ENCODE peak calls at places on chromosomes 7 and 10, in seven cellular contexts. G, J, K, R, Y, D and I are unnamed samples.

GRCh38 chr7:20529260-20529659 is 86.2 kb upstream of the ABCB5 start:
- DNase-seq in Y (no peak), G (no peak), R (no peak), K (no peak), J (no peak), D (no peak), I (no peak)

GRCh38 chr10:61354538-61354937 is 98.6 kb downstream of the TMEM26 start:
- DNase-seq in K (no peak), D (no peak), J (no peak), Y (no peak), R (no peak), G (no peak), I (no peak)

GRCh38 chr10:60042959-60043358 is 136.6 kb upstream of the CCDC6 start:
- DNase-seq in R (no peak), Y (no peak), G (no peak), K (no peak), D (no peak), J (no peak), I (no peak)

GRCh38 chr7:121012919-121013318 is 24.4 kb downstream of the CPED1 start:
- DNase-seq in R (no peak), G (no peak), D (no peak), K (no peak), Y (no peak), J (no peak), I (no peak)

GRCh38 chr10:30931094-30931493 is 100.6 kb downstream of the ZNF438 start:
- DNase-seq in D (no peak), G (no peak), K (no peak), J (no peak), R (no peak), Y (no peak), I (no peak)

GRCh38 chr7:16594061-16594460 is 51.5 kb downstream of the ANKMY2 start:
- DNase-seq in R (no peak), J (no peak), D (no peak), Y (no peak), G (no peak), K (no peak), I (no peak)

GRCh38 chr7:43646603-43647313 is 63.9 kb downstream of the STK17A start:
- DNase-seq in K (no peak), Y (peak; percentile 57), R (no peak), J (no peak), G (no peak), D (no peak), I (no peak)

GRCh38 chr7:34451923-34452322 is 206.1 kb upstream of the NPSR1 start:
- DNase-seq in G (no peak), J (no peak), Y (no peak), R (no peak), K (no peak), D (no peak), I (no peak)

GRCh38 chr10:133276435-133277201 is at the start of gene ADAM8:
- DNase-seq in Y (peak; percentile 72), K (no peak), R (peak; percentile 59), J (no peak), D (peak; percentile 96), G (peak; percentile 63), I (peak; percentile 95)

GRCh38 chr7:47819054-47819920 is 129.0 kb downstream of the PKD1L1 start:
- DNase-seq in R (peak; percentile 65), J (peak; percentile 34), G (peak; percentile 71), Y (peak; percentile 81), D (peak; percentile 41), K (peak; percentile 54), I (no peak)

GRCh38 chr7:51229106-51229537 is 87.5 kb downstream of the COBL start:
- DNase-seq in D (no peak), R (no peak), Y (no peak), J (no peak), G (no peak), K (no peak), I (no peak)

GRCh38 chr7:155918720-155919399 is 106.6 kb upstream of the SHH start:
- DNase-seq in G (peak; percentile 72), J (peak; percentile 60), Y (no peak), K (no peak), D (no peak), R (no peak), I (no peak)

GRCh38 chr7:30252885-30253795 is 31.3 kb upstream of the ZNRF2 start:
- DNase-seq in D (no peak), J (no peak), K (peak; percentile 60), Y (no peak), G (peak; percentile 62), R (no peak), I (no peak)
- TF ChIP-seq POLR2AphosphoS5 in D (no peak), J (no peak), K (peak; percentile 38), Y (no peak), G (no peak), R (no peak), I (no peak)

DNA sequence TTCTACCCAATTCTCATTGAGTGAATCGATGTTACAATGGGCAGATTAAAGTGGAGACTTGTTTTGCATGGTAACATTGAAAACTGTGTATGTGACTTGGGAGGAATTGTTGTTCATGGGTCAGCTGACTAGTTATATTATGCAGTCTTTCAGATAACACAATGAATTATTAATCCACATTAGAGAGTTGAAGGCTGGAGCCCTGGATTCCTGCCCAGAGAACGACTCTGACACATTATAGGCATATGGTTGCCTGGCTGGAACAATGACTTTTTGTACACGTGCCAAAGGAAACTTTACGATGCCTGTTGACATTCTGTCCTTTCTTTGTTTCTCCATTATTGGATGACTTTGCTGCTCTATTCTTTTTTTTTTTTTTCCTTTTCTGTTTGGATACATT is 52.3 kb upstream of the TMEM229A start:
- DNase-seq in K (peak; percentile 24), R (no peak), Y (peak; percentile 41), D (no peak), J (no peak), G (peak; percentile 83), I (no peak)
- TF ChIP-seq POLR2AphosphoS5 in K (peak; percentile 32), R (no peak), Y (peak; percentile 44), D (no peak), J (no peak), G (no peak), I (no peak)

GRCh38 chr7:124779194-124779593 is 13.6 kb upstream of the GPR37 start:
- DNase-seq in D (no peak), Y (no peak), J (no peak), K (no peak), R (no peak), G (no peak), I (no peak)

GRCh38 chr7:124775422-124775821 is 9.8 kb upstream of the GPR37 start:
- DNase-seq in Y (no peak), G (no peak), R (no peak), D (no peak), K (no peak), J (no peak), I (no peak)

GRCh38 chr7:124776153-124776552 is 10.6 kb upstream of the GPR37 start:
- DNase-seq in R (no peak), Y (no peak), G (no peak), D (no peak), J (no peak), K (no peak), I (no peak)

GRCh38 chr7:124779620-124780019 is 14.0 kb upstream of the GPR37 start:
- DNase-seq in K (no peak), R (no peak), G (no peak), Y (no peak), J (no peak), D (no peak), I (no peak)

GRCh38 chr7:124777268-124777667 is 11.7 kb upstream of the GPR37 start:
- DNase-seq in R (no peak), J (no peak), D (no peak), G (no peak), Y (no peak), K (no peak), I (no peak)
- TF ChIP-seq POLR2AphosphoS5 in R (no peak), J (no peak), D (no peak), G (no peak), Y (no peak), K (no peak), I (no peak)

GRCh38 chr7:112452102-112452888 is 2.0 kb downstream of the IFRD1 start:
- DNase-seq in G (peak; percentile 29), Y (peak; percentile 20), D (no peak), K (peak; percentile 21), J (no peak), R (peak; percentile 90), I (no peak)
- TF ChIP-seq POLR2AphosphoS5 in G (peak; percentile 32), Y (no peak), D (no peak), K (peak; percentile 24), J (no peak), R (peak; percentile 47), I (peak; percentile 10)

DNA sequence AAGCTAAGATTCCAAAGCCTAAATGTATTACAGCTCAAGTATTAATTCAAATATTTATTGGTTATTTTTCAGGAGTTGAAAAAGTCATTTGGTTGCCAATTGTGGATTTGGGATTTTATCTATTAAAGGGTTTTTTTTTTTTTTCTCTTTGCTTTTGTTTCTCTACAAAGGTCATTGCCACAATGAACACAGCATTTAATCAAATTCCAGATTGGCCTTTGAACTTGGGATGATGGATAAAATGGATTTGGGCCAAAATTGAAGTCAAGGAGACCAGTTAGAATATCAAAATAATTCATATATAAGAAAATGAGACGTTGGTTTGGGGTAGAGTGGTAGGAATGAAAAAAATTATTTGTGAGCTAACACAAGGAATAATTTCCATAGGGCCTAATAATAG is 9.6 kb downstream of the LIPN start:
- DNase-seq in K (no peak), R (no peak), Y (no peak), D (no peak), G (no peak), J (no peak), I (no peak)
- TF ChIP-seq POLR2AphosphoS5 in K (no peak), R (no peak), Y (no peak), D (no peak), G (no peak), J (no peak), I (no peak)

DNA sequence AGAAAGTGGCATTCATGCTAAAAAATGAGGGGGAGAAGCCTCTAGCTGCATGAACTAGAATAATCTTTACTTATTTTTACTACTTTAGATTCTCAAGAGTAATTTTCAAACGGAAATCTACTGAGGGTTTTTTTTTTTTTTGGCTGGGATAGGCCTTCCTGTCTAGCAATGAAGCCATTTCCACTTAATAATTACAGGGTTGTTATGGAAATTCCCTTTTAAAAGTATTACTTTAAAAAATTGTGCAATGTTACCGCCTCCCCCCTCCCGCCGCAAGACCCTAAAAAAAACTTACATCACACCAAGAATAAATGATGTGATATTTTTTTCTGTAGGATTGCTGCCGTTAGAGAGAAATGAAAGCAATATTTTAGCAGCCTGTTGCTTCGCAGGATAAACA is 32.5 kb downstream of the ARL4A start:
- DNase-seq in J (no peak), R (no peak), D (no peak), G (no peak), K (no peak), Y (no peak), I (no peak)
- TF ChIP-seq POLR2AphosphoS5 in J (no peak), R (no peak), D (no peak), G (no peak), K (no peak), Y (no peak), I (no peak)

GRCh38 chr10:110273474-110273873 is 31.2 kb downstream of the SMNDC1 start:
- DNase-seq in D (no peak), Y (no peak), J (no peak), R (peak; percentile 79), K (peak; percentile 20), G (peak; percentile 56), I (no peak)
- TF ChIP-seq POLR2AphosphoS5 in D (no peak), Y (no peak), J (no peak), R (no peak), K (no peak), G (no peak), I (no peak)